ENCODE peak calls at places on chromosomes 6 and 20, in eight cellular contexts. One of them, this sample, is unnamed.

GRCh38 chr6:51462896-51463679 is 624.3 kb downstream of the PKHD1 start:
- DNase-seq in colonic mucosa: no peak
- DNase-seq in CD4-positive, CD25-positive, alpha-beta regulatory T cell: no peak
- DNase-seq in cardiac muscle cell: no peak
- DNase-seq in Peyer's patch: no peak
- DNase-seq in mammary epithelial cell: no peak
- DNase-seq in CD8-positive, alpha-beta T cell: no peak
- DNase-seq in substantia nigra: no peak
- DNase-seq in this sample: no peak

GRCh38 chr6:85394853-85395538 is 54.9 kb upstream of the NT5E start:
- DNase-seq in CD4-positive, CD25-positive, alpha-beta regulatory T cell: no peak
- DNase-seq in substantia nigra: no peak
- DNase-seq in CD8-positive, alpha-beta T cell: no peak
- DNase-seq in colonic mucosa: no peak
- DNase-seq in Peyer's patch: no peak
- DNase-seq in cardiac muscle cell: peak; percentile 65
- DNase-seq in mammary epithelial cell: no peak
- DNase-seq in this sample: no peak

GRCh38 chr6:155352812-155353211 is 38.5 kb upstream of the TFB1M start:
- DNase-seq in Peyer's patch: no peak
- DNase-seq in CD8-positive, alpha-beta T cell: no peak
- DNase-seq in cardiac muscle cell: peak; percentile 66
- DNase-seq in substantia nigra: no peak
- DNase-seq in CD4-positive, CD25-positive, alpha-beta regulatory T cell: no peak
- DNase-seq in colonic mucosa: no peak
- DNase-seq in mammary epithelial cell: peak; percentile 52
- DNase-seq in this sample: no peak

GRCh38 chr6:83594936-83595335 is 82.6 kb downstream of the PRSS35 start:
- DNase-seq in CD8-positive, alpha-beta T cell: no peak
- DNase-seq in mammary epithelial cell: no peak
- DNase-seq in Peyer's patch: no peak
- DNase-seq in colonic mucosa: no peak
- DNase-seq in cardiac muscle cell: no peak
- DNase-seq in CD4-positive, CD25-positive, alpha-beta regulatory T cell: no peak
- DNase-seq in substantia nigra: no peak
- DNase-seq in this sample: no peak

GRCh38 chr6:1952726-1953360 is 292.6 kb downstream of the GMDS start:
- DNase-seq in Peyer's patch: no peak
- DNase-seq in cardiac muscle cell: peak; percentile 88
- DNase-seq in substantia nigra: no peak
- DNase-seq in mammary epithelial cell: peak; percentile 99
- DNase-seq in CD4-positive, CD25-positive, alpha-beta regulatory T cell: no peak
- DNase-seq in colonic mucosa: no peak
- DNase-seq in CD8-positive, alpha-beta T cell: no peak
- DNase-seq in this sample: peak; percentile 94

GRCh38 chr6:16163535-16164300 is 34.8 kb downstream of the MYLIP start:
- DNase-seq in CD8-positive, alpha-beta T cell: no peak
- DNase-seq in CD4-positive, CD25-positive, alpha-beta regulatory T cell: no peak
- DNase-seq in mammary epithelial cell: no peak
- DNase-seq in cardiac muscle cell: peak; percentile 43
- DNase-seq in colonic mucosa: no peak
- DNase-seq in Peyer's patch: no peak
- DNase-seq in substantia nigra: no peak
- DNase-seq in this sample: no peak

GRCh38 chr6:56524891-56525703 is 117.6 kb downstream of the DST start:
- DNase-seq in Peyer's patch: no peak
- DNase-seq in cardiac muscle cell: peak; percentile 65
- DNase-seq in mammary epithelial cell: peak; percentile 38
- DNase-seq in CD4-positive, CD25-positive, alpha-beta regulatory T cell: no peak
- DNase-seq in CD8-positive, alpha-beta T cell: no peak
- DNase-seq in substantia nigra: no peak
- DNase-seq in colonic mucosa: no peak
- DNase-seq in this sample: no peak

GRCh38 chr6:112806163-112806900 is 459.2 kb downstream of the RFPL4B start:
- DNase-seq in colonic mucosa: no peak
- DNase-seq in CD4-positive, CD25-positive, alpha-beta regulatory T cell: no peak
- DNase-seq in cardiac muscle cell: no peak
- DNase-seq in CD8-positive, alpha-beta T cell: no peak
- DNase-seq in substantia nigra: no peak
- DNase-seq in mammary epithelial cell: no peak
- DNase-seq in Peyer's patch: no peak
- DNase-seq in this sample: no peak

GRCh38 chr20:60338556-60338955 is 380.3 kb downstream of the CDH26 start:
- DNase-seq in CD4-positive, CD25-positive, alpha-beta regulatory T cell: no peak
- DNase-seq in colonic mucosa: no peak
- DNase-seq in Peyer's patch: no peak
- DNase-seq in CD8-positive, alpha-beta T cell: no peak
- DNase-seq in mammary epithelial cell: no peak
- DNase-seq in substantia nigra: no peak
- DNase-seq in cardiac muscle cell: no peak
- DNase-seq in this sample: no peak

GRCh38 chr6:5466459-5466858 is 205.1 kb downstream of the FARS2 start:
- DNase-seq in Peyer's patch: no peak
- DNase-seq in substantia nigra: no peak
- DNase-seq in CD4-positive, CD25-positive, alpha-beta regulatory T cell: no peak
- DNase-seq in cardiac muscle cell: peak; percentile 58
- DNase-seq in colonic mucosa: no peak
- DNase-seq in CD8-positive, alpha-beta T cell: no peak
- DNase-seq in mammary epithelial cell: peak; percentile 30
- DNase-seq in this sample: no peak

GRCh38 chr20:61193164-61193563 is 58.9 kb upstream of the CDH4 start:
- DNase-seq in mammary epithelial cell: no peak
- DNase-seq in substantia nigra: no peak
- DNase-seq in cardiac muscle cell: no peak
- DNase-seq in CD4-positive, CD25-positive, alpha-beta regulatory T cell: no peak
- DNase-seq in colonic mucosa: no peak
- DNase-seq in CD8-positive, alpha-beta T cell: no peak
- DNase-seq in Peyer's patch: no peak
- DNase-seq in this sample: no peak

GRCh38 chr6:135267085-135267484 is 86.0 kb downstream of the MYB start:
- DNase-seq in colonic mucosa: peak; percentile 73
- DNase-seq in mammary epithelial cell: no peak
- DNase-seq in cardiac muscle cell: no peak
- DNase-seq in CD8-positive, alpha-beta T cell: no peak
- DNase-seq in substantia nigra: no peak
- DNase-seq in Peyer's patch: no peak
- DNase-seq in CD4-positive, CD25-positive, alpha-beta regulatory T cell: no peak
- DNase-seq in this sample: no peak

GRCh38 chr6:35474129-35474977 is 6.2 kb downstream of the RPL10A start:
- DNase-seq in Peyer's patch: no peak
- DNase-seq in colonic mucosa: no peak
- DNase-seq in cardiac muscle cell: no peak
- DNase-seq in CD4-positive, CD25-positive, alpha-beta regulatory T cell: no peak
- DNase-seq in substantia nigra: no peak
- DNase-seq in CD8-positive, alpha-beta T cell: no peak
- DNase-seq in mammary epithelial cell: no peak
- DNase-seq in this sample: no peak

GRCh38 chr6:125445054-125445453 is 143.3 kb upstream of the HDDC2 start:
- DNase-seq in cardiac muscle cell: no peak
- DNase-seq in colonic mucosa: no peak
- DNase-seq in substantia nigra: no peak
- DNase-seq in CD8-positive, alpha-beta T cell: no peak
- DNase-seq in CD4-positive, CD25-positive, alpha-beta regulatory T cell: no peak
- DNase-seq in Peyer's patch: no peak
- DNase-seq in mammary epithelial cell: no peak
- DNase-seq in this sample: no peak

GRCh38 chr6:143328885-143329284 is 121.6 kb downstream of the ADAT2 start:
- DNase-seq in mammary epithelial cell: peak; percentile 98
- DNase-seq in CD4-positive, CD25-positive, alpha-beta regulatory T cell: no peak
- DNase-seq in cardiac muscle cell: no peak
- DNase-seq in substantia nigra: no peak
- DNase-seq in Peyer's patch: no peak
- DNase-seq in colonic mucosa: no peak
- DNase-seq in CD8-positive, alpha-beta T cell: no peak
- DNase-seq in this sample: peak; percentile 98

GRCh38 chr6:47308674-47309325 is 905 bp downstream of the TNFRSF21 start:
- DNase-seq in mammary epithelial cell: peak; percentile 40
- DNase-seq in Peyer's patch: no peak
- DNase-seq in substantia nigra: peak; percentile 37
- DNase-seq in cardiac muscle cell: peak; percentile 27
- DNase-seq in CD8-positive, alpha-beta T cell: no peak
- DNase-seq in colonic mucosa: peak; percentile 47
- DNase-seq in CD4-positive, CD25-positive, alpha-beta regulatory T cell: no peak
- DNase-seq in this sample: no peak

GRCh38 chr20:47765715-47766594 is 19.3 kb downstream of the SULF2 start:
- DNase-seq in substantia nigra: no peak
- DNase-seq in colonic mucosa: no peak
- DNase-seq in CD4-positive, CD25-positive, alpha-beta regulatory T cell: no peak
- DNase-seq in mammary epithelial cell: no peak
- DNase-seq in cardiac muscle cell: no peak
- DNase-seq in Peyer's patch: no peak
- DNase-seq in CD8-positive, alpha-beta T cell: no peak
- DNase-seq in this sample: no peak

GRCh38 chr6:69957990-69958559 is 91.7 kb downstream of the COL19A1 start:
- DNase-seq in colonic mucosa: no peak
- DNase-seq in CD8-positive, alpha-beta T cell: no peak
- DNase-seq in substantia nigra: no peak
- DNase-seq in CD4-positive, CD25-positive, alpha-beta regulatory T cell: no peak
- DNase-seq in cardiac muscle cell: no peak
- DNase-seq in mammary epithelial cell: no peak
- DNase-seq in Peyer's patch: no peak
- DNase-seq in this sample: no peak

GRCh38 chr6:148866657-148867268 is 119.9 kb downstream of the UST start:
- DNase-seq in colonic mucosa: no peak
- DNase-seq in CD8-positive, alpha-beta T cell: no peak
- DNase-seq in Peyer's patch: peak; percentile 21
- DNase-seq in CD4-positive, CD25-positive, alpha-beta regulatory T cell: no peak
- DNase-seq in cardiac muscle cell: no peak
- DNase-seq in mammary epithelial cell: no peak
- DNase-seq in substantia nigra: no peak
- DNase-seq in this sample: no peak

GRCh38 chr6:166733900-166734299 is 106.8 kb upstream of the RPS6KA2 start:
- DNase-seq in mammary epithelial cell: no peak
- DNase-seq in substantia nigra: no peak
- DNase-seq in Peyer's patch: no peak
- DNase-seq in cardiac muscle cell: no peak
- DNase-seq in CD8-positive, alpha-beta T cell: no peak
- DNase-seq in colonic mucosa: no peak
- DNase-seq in CD4-positive, CD25-positive, alpha-beta regulatory T cell: no peak
- DNase-seq in this sample: no peak

GRCh38 chr20:21202284-21202683 is 76.4 kb downstream of the KIZ start:
- DNase-seq in cardiac muscle cell: peak; percentile 27
- DNase-seq in CD4-positive, CD25-positive, alpha-beta regulatory T cell: no peak
- DNase-seq in colonic mucosa: no peak
- DNase-seq in Peyer's patch: no peak
- DNase-seq in substantia nigra: no peak
- DNase-seq in CD8-positive, alpha-beta T cell: no peak
- DNase-seq in mammary epithelial cell: peak; percentile 17
- DNase-seq in this sample: no peak

GRCh38 chr6:7541175-7542064 is at the start of gene DSP:
- DNase-seq in CD8-positive, alpha-beta T cell: no peak
- DNase-seq in colonic mucosa: peak; percentile 88
- DNase-seq in CD4-positive, CD25-positive, alpha-beta regulatory T cell: no peak
- DNase-seq in cardiac muscle cell: peak; percentile 8
- DNase-seq in substantia nigra: no peak
- DNase-seq in Peyer's patch: no peak
- DNase-seq in mammary epithelial cell: peak; percentile 93
- DNase-seq in this sample: no peak

GRCh38 chr6:8939615-8940014 is 504.3 kb upstream of the SLC35B3 start:
- DNase-seq in Peyer's patch: no peak
- DNase-seq in colonic mucosa: no peak
- DNase-seq in mammary epithelial cell: no peak
- DNase-seq in CD4-positive, CD25-positive, alpha-beta regulatory T cell: no peak
- DNase-seq in CD8-positive, alpha-beta T cell: no peak
- DNase-seq in cardiac muscle cell: no peak
- DNase-seq in substantia nigra: no peak
- DNase-seq in this sample: no peak

GRCh38 chr6:7725412-7725811 is 487 bp upstream of the BMP6 start:
- DNase-seq in cardiac muscle cell: no peak
- DNase-seq in colonic mucosa: no peak
- DNase-seq in substantia nigra: no peak
- DNase-seq in Peyer's patch: no peak
- DNase-seq in CD4-positive, CD25-positive, alpha-beta regulatory T cell: no peak
- DNase-seq in CD8-positive, alpha-beta T cell: no peak
- DNase-seq in mammary epithelial cell: no peak
- DNase-seq in this sample: no peak

GRCh38 chr20:40522405-40522804 is 166.6 kb downstream of the MAFB start:
- DNase-seq in CD4-positive, CD25-positive, alpha-beta regulatory T cell: no peak
- DNase-seq in mammary epithelial cell: no peak
- DNase-seq in substantia nigra: no peak
- DNase-seq in CD8-positive, alpha-beta T cell: no peak
- DNase-seq in Peyer's patch: no peak
- DNase-seq in cardiac muscle cell: no peak
- DNase-seq in colonic mucosa: no peak
- DNase-seq in this sample: no peak

GRCh38 chr6:26350858-26351543 is 14.0 kb upstream of the BTN3A2 start:
- DNase-seq in CD8-positive, alpha-beta T cell: no peak
- DNase-seq in Peyer's patch: no peak
- DNase-seq in cardiac muscle cell: no peak
- DNase-seq in colonic mucosa: no peak
- DNase-seq in substantia nigra: no peak
- DNase-seq in mammary epithelial cell: no peak
- DNase-seq in CD4-positive, CD25-positive, alpha-beta regulatory T cell: no peak
- DNase-seq in this sample: no peak
- H3K27ac ChIP-seq in CD8-positive, alpha-beta T cell: no peak overlapping the region
- H3K27ac ChIP-seq in Peyer's patch: no peak overlapping the region
- H3K27ac ChIP-seq in cardiac muscle cell: no peak overlapping the region
- H3K27ac ChIP-seq in colonic mucosa: no peak overlapping the region
- H3K27ac ChIP-seq in substantia nigra: no peak overlapping the region
- H3K27ac ChIP-seq in mammary epithelial cell: peak overlapping the region; percentile 56
- H3K27ac ChIP-seq in CD4-positive, CD25-positive, alpha-beta regulatory T cell: no peak overlapping the region
- H3K27ac ChIP-seq in this sample: peak overlapping the region; percentile 73

GRCh38 chr6:159979136-159979874 is 10.4 kb downstream of the IGF2R start:
- DNase-seq in cardiac muscle cell: peak; percentile 24
- DNase-seq in CD4-positive, CD25-positive, alpha-beta regulatory T cell: no peak
- DNase-seq in CD8-positive, alpha-beta T cell: no peak
- DNase-seq in substantia nigra: no peak
- DNase-seq in mammary epithelial cell: peak; percentile 57
- DNase-seq in colonic mucosa: peak; percentile 59
- DNase-seq in Peyer's patch: no peak
- DNase-seq in this sample: no peak
- H3K27ac ChIP-seq in cardiac muscle cell: peak overlapping the region; percentile 66
- H3K27ac ChIP-seq in CD4-positive, CD25-positive, alpha-beta regulatory T cell: peak overlapping the region; percentile 68
- H3K27ac ChIP-seq in CD8-positive, alpha-beta T cell: peak overlapping the region; percentile 29
- H3K27ac ChIP-seq in substantia nigra: no peak overlapping the region
- H3K27ac ChIP-seq in mammary epithelial cell: no peak overlapping the region
- H3K27ac ChIP-seq in colonic mucosa: peak overlapping the region; percentile 56
- H3K27ac ChIP-seq in Peyer's patch: peak overlapping the region; percentile 1
- H3K27ac ChIP-seq in this sample: peak overlapping the region; percentile 52

GRCh38 chr6:121653624-121654008 is 218.2 kb downstream of the GJA1 start:
- DNase-seq in mammary epithelial cell: no peak
- DNase-seq in colonic mucosa: no peak
- DNase-seq in CD4-positive, CD25-positive, alpha-beta regulatory T cell: no peak
- DNase-seq in cardiac muscle cell: no peak
- DNase-seq in CD8-positive, alpha-beta T cell: no peak
- DNase-seq in Peyer's patch: no peak
- DNase-seq in substantia nigra: no peak
- DNase-seq in this sample: no peak
- H3K27ac ChIP-seq in mammary epithelial cell: no peak overlapping the region
- H3K27ac ChIP-seq in colonic mucosa: no peak overlapping the region
- H3K27ac ChIP-seq in CD4-positive, CD25-positive, alpha-beta regulatory T cell: no peak overlapping the region
- H3K27ac ChIP-seq in cardiac muscle cell: no peak overlapping the region
- H3K27ac ChIP-seq in CD8-positive, alpha-beta T cell: no peak overlapping the region
- H3K27ac ChIP-seq in Peyer's patch: peak overlapping the region; percentile 38
- H3K27ac ChIP-seq in substantia nigra: no peak overlapping the region
- H3K27ac ChIP-seq in this sample: no peak overlapping the region

DNA sequence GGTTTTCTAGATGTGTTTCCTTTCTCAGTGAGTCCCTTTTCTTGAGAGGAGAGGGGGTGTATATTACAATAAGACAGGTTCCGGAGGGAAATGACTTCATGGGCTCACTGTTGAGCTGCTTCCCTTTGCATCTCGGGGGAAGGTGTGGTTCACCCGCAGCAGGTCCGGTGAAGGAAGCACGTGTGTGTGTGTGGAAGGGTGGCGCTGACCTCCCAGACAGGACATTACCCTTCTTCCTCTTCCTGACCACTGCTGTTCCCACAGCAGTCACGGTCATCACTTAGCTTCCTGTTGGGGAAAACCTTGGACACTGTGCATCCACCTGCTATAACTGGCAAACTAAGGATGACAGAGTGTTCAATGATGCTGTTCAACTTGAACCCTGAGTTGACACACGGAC is 83.6 kb downstream of the PLEKHG1 start:
- DNase-seq in CD4-positive, CD25-positive, alpha-beta regulatory T cell: no peak
- DNase-seq in cardiac muscle cell: no peak
- DNase-seq in substantia nigra: no peak
- DNase-seq in mammary epithelial cell: no peak
- DNase-seq in Peyer's patch: peak; percentile 60
- DNase-seq in CD8-positive, alpha-beta T cell: no peak
- DNase-seq in colonic mucosa: no peak
- DNase-seq in this sample: no peak
- H3K27ac ChIP-seq in CD4-positive, CD25-positive, alpha-beta regulatory T cell: no peak overlapping the region
- H3K27ac ChIP-seq in cardiac muscle cell: no peak overlapping the region
- H3K27ac ChIP-seq in substantia nigra: no peak overlapping the region
- H3K27ac ChIP-seq in mammary epithelial cell: no peak overlapping the region
- H3K27ac ChIP-seq in Peyer's patch: peak overlapping the region; percentile 50
- H3K27ac ChIP-seq in CD8-positive, alpha-beta T cell: no peak overlapping the region
- H3K27ac ChIP-seq in colonic mucosa: no peak overlapping the region
- H3K27ac ChIP-seq in this sample: no peak overlapping the region

This sample was measured in epithelial cell of prostate.